ENCODE peak calls at places on chromosomes 12 and 14, in nine cellular contexts. I is astrocyte of the spinal cord, O is A549, H is heart left ventricle, V is COLO829, C is C1 segment of cervical spinal cord, J is right lobe of liver, K is EL, B is left cardiac atrium. U is an unnamed sample.

GRCh38 chr14:105885561-105886320 is 359.4 kb downstream of the TMEM121 start:
- DNase-seq in J (peak), H (peak), K (no peak), C (no peak), B (no peak), I (no peak), O (no peak), V (no peak), U (no peak)

GRCh38 chr12:110687770-110688169 is 1.1 kb downstream of the HVCN1 start:
- DNase-seq in V (no peak), C (no peak), B (no peak), J (no peak), I (no peak), H (no peak), K (no peak), O (no peak), U (no peak)

GRCh38 chr14:43001729-43002128 is 1395.1 kb downstream of the LRFN5 start:
- DNase-seq in V (no peak), C (no peak), H (no peak), O (no peak), I (no peak), K (no peak), B (no peak), J (no peak), U (no peak)

GRCh38 chr12:40156031-40156764 is 50.3 kb upstream of the SLC2A13 start:
- DNase-seq in B (no peak), O (no peak), H (no peak), K (no peak), C (no peak), V (no peak), I (no peak), J (no peak), U (no peak)

GRCh38 chr12:93128332-93128707 is 199.2 kb upstream of the EEA1 start:
- DNase-seq in J (peak), I (no peak), C (no peak), B (no peak), O (no peak), H (no peak), K (no peak), V (no peak), U (no peak)

GRCh38 chr14:38248629-38249028 is 7.3 kb downstream of the CLEC14A start:
- DNase-seq in K (peak), C (no peak), H (no peak), O (no peak), B (no peak), I (no peak), J (no peak), V (no peak), U (no peak)

GRCh38 chr12:67651380-67651695 is 2.8 kb downstream of the DYRK2 start:
- DNase-seq in H (no peak), B (no peak), I (peak), K (peak), C (peak), J (no peak), O (peak), V (no peak), U (no peak)

GRCh38 chr12:104603545-104603973 is 146.8 kb downstream of the CHST11 start:
- DNase-seq in V (no peak), K (peak), C (no peak), B (no peak), I (no peak), H (no peak), J (no peak), O (peak), U (no peak)

GRCh38 chr12:107125833-107126232 is 32.5 kb upstream of the CRY1 start:
- DNase-seq in O (no peak), C (no peak), H (no peak), K (no peak), J (no peak), V (no peak), B (no peak), I (no peak), U (no peak)

GRCh38 chr12:121894633-121895032 is 6.0 kb downstream of the PSMD9 start:
- DNase-seq in H (no peak), B (no peak), O (peak), I (peak), V (no peak), C (no peak), K (peak), J (no peak), U (no peak)

GRCh38 chr12:81136519-81136918 is 58.6 kb downstream of the ACSS3 start:
- DNase-seq in H (no peak), K (no peak), I (no peak), B (no peak), V (no peak), O (no peak), J (no peak), C (no peak), U (no peak)

GRCh38 chr12:53061404-53062010 is 11.6 kb downstream of the TNS2 start:
- DNase-seq in B (no peak), C (no peak), V (no peak), O (peak), H (no peak), K (no peak), I (no peak), J (peak), U (no peak)

GRCh38 chr12:58087428-58088117 is 146.2 kb downstream of the ATP23 start:
- DNase-seq in J (no peak), H (no peak), C (no peak), I (no peak), V (no peak), B (no peak), O (no peak), K (no peak), U (no peak)

GRCh38 chr12:48542300-48542928 is 17.0 kb downstream of the OR8S1 start:
- DNase-seq in I (no peak), B (peak), K (peak), J (no peak), V (peak), C (peak), O (peak), H (no peak), U (no peak)

GRCh38 chr12:120797677-120798642 is 72.3 kb downstream of the ACADS start:
- DNase-seq in I (no peak), H (no peak), V (no peak), B (no peak), K (no peak), O (no peak), J (no peak), C (no peak), U (no peak)

GRCh38 chr12:107330901-107331431 is 237.6 kb upstream of the CRY1 start:
- DNase-seq in O (no peak), B (no peak), H (no peak), C (no peak), K (no peak), J (no peak), I (no peak), V (no peak), U (no peak)

GRCh38 chr12:115135800-115136211 is 451.8 kb upstream of the TBX3 start:
- DNase-seq in J (peak), K (peak), H (peak), B (peak), C (peak), O (peak), I (peak), V (peak), U (no peak)

GRCh38 chr14:65332141-65332871 is 80.2 kb upstream of the FUT8 start:
- DNase-seq in J (no peak), I (no peak), V (no peak), B (no peak), O (no peak), K (peak), H (no peak), C (no peak), U (no peak)

GRCh38 chr14:99971929-99972747 is 93.1 kb upstream of the EVL start:
- DNase-seq in H (no peak), J (peak), V (no peak), O (no peak), C (no peak), B (no peak), I (peak), K (peak), U (no peak)

GRCh38 chr12:66063976-66064375 is 66.6 kb downstream of the LLPH start:
- DNase-seq in K (no peak), B (no peak), I (no peak), J (no peak), H (no peak), V (no peak), C (no peak), O (no peak), U (no peak)

GRCh38 chr12:124087251-124088141 is 114.5 kb downstream of the ZNF664 start:
- DNase-seq in K (no peak), O (no peak), J (no peak), V (no peak), H (no peak), C (no peak), B (no peak), I (no peak), U (no peak)

GRCh38 chr12:93381183-93381975 is 3.7 kb downstream of the NUDT4 start:
- DNase-seq in K (no peak), I (no peak), C (no peak), O (no peak), H (no peak), V (no peak), B (no peak), J (no peak), U (no peak)

GRCh38 chr12:78795934-78796445 is 68.6 kb upstream of the SYT1 start:
- DNase-seq in I (no peak), C (no peak), B (no peak), H (no peak), J (no peak), O (no peak), V (no peak), K (no peak), U (no peak)

GRCh38 chr12:53232641-53233538 is 881 bp upstream of the RARG start:
- DNase-seq in B (peak), J (peak), K (peak), V (no peak), H (peak), I (no peak), C (peak), O (peak), U (no peak)

GRCh38 chr12:47376937-47377336 is 297.2 kb upstream of the AMIGO2 start:
- DNase-seq in I (no peak), C (peak), B (no peak), J (no peak), H (no peak), V (no peak), K (no peak), O (peak), U (no peak)

GRCh38 chr12:120574106-120574505 is 7.1 kb downstream of the POP5 start:
- DNase-seq in V (no peak), H (no peak), B (no peak), I (no peak), J (no peak), C (no peak), O (no peak), K (no peak), U (no peak)

GRCh38 chr12:92899388-92900001 is 29.6 kb downstream of the EEA1 start:
- DNase-seq in H (peak), C (no peak), V (peak), O (peak), K (peak), B (peak), I (peak), J (peak), U (peak)